ENCODE peak calls at places on chromosomes 4 and X, in seven cellular contexts. Z is heart left ventricle, K is transverse colon, R is HepG2, P is spleen, H is ovary, E is suprapubic skin. F is an unnamed sample.

GRCh38 chrX:13398073-13398823 is 78.4 kb upstream of the ATXN3L start:
- DNase-seq in Z (peak), K (peak), R (peak), P (no peak), H (peak), E (no peak), F (peak)

GRCh38 chr4:118964891-118965411 is 76.3 kb downstream of the SYNPO2 start:
- DNase-seq in Z (no peak), K (no peak), R (no peak), P (no peak), H (peak), E (no peak), F (no peak)

GRCh38 chr4:117001077-117001476 is 84.3 kb downstream of the TRAM1L1 start:
- DNase-seq in Z (no peak), K (no peak), R (no peak), P (no peak), H (no peak), E (no peak), F (no peak)

GRCh38 chrX:7198499-7198898 is 50.5 kb upstream of the PUDP start:
- DNase-seq in Z (no peak), K (no peak), R (no peak), P (no peak), H (no peak), E (no peak), F (no peak)

GRCh38 chr4:72076562-72076961 is 44.8 kb downstream of the NPFFR2 start:
- DNase-seq in Z (no peak), K (no peak), R (no peak), P (no peak), H (no peak), E (no peak), F (no peak)

GRCh38 chrX:43892471-43892870 is 10.2 kb upstream of the MAOB start:
- DNase-seq in Z (no peak), K (no peak), R (no peak), P (no peak), H (no peak), E (no peak), F (no peak)

GRCh38 chrX:25523574-25523973 is 507.8 kb upstream of the ARX start:
- DNase-seq in Z (no peak), K (no peak), R (peak), P (no peak), H (no peak), E (no peak), F (no peak)

GRCh38 chr4:15186149-15186548 is 183.9 kb downstream of the CPEB2 start:
- DNase-seq in Z (no peak), K (no peak), R (no peak), P (no peak), H (no peak), E (no peak), F (no peak)

GRCh38 chr4:21117771-21118170 is 417.5 kb downstream of the PACRGL start:
- DNase-seq in Z (no peak), K (no peak), R (no peak), P (no peak), H (no peak), E (no peak), F (no peak)

GRCh38 chr4:87359258-87359657 is 31.7 kb downstream of the HSD17B11 start:
- DNase-seq in Z (no peak), K (no peak), R (no peak), P (no peak), H (no peak), E (no peak), F (no peak)

GRCh38 chr4:159435561-159436023 is 332.7 kb downstream of the RAPGEF2 start:
- DNase-seq in Z (no peak), K (no peak), R (peak), P (no peak), H (no peak), E (no peak), F (no peak)

GRCh38 chr4:145546556-145546955 is 64.9 kb downstream of the SMAD1 start:
- DNase-seq in Z (no peak), K (no peak), R (no peak), P (no peak), H (no peak), E (no peak), F (no peak)

GRCh38 chrX:129661369-129661768 is 6.6 kb upstream of the APLN start:
- DNase-seq in Z (no peak), K (no peak), R (no peak), P (no peak), H (no peak), E (no peak), F (no peak)

GRCh38 chr4:40662962-40663604 is 33.4 kb upstream of the RBM47 start:
- DNase-seq in Z (no peak), K (no peak), R (peak), P (peak), H (no peak), E (no peak), F (no peak)

GRCh38 chrX:9221714-9222113 is 187.8 kb upstream of the FAM9B start:
- DNase-seq in Z (no peak), K (no peak), R (no peak), P (no peak), H (no peak), E (no peak), F (no peak)

GRCh38 chr4:3257691-3258482 is 8.9 kb downstream of the MSANTD1 start:
- DNase-seq in Z (no peak), K (peak), R (no peak), P (peak), H (no peak), E (peak), F (peak)

GRCh38 chrX:7904557-7904956 is 22.7 kb downstream of the PNPLA4 start:
- DNase-seq in Z (no peak), K (no peak), R (no peak), P (no peak), H (no peak), E (no peak), F (no peak)

GRCh38 chr4:162163892-162164759 is at the start of gene FSTL5:
- DNase-seq in Z (peak), K (peak), R (peak), P (peak), H (peak), E (no peak), F (peak)

GRCh38 chrX:100648601-100649417 is 4.8 kb downstream of the SRPX2 start:
- DNase-seq in Z (peak), K (peak), R (peak), P (no peak), H (peak), E (no peak), F (no peak)

DNA sequence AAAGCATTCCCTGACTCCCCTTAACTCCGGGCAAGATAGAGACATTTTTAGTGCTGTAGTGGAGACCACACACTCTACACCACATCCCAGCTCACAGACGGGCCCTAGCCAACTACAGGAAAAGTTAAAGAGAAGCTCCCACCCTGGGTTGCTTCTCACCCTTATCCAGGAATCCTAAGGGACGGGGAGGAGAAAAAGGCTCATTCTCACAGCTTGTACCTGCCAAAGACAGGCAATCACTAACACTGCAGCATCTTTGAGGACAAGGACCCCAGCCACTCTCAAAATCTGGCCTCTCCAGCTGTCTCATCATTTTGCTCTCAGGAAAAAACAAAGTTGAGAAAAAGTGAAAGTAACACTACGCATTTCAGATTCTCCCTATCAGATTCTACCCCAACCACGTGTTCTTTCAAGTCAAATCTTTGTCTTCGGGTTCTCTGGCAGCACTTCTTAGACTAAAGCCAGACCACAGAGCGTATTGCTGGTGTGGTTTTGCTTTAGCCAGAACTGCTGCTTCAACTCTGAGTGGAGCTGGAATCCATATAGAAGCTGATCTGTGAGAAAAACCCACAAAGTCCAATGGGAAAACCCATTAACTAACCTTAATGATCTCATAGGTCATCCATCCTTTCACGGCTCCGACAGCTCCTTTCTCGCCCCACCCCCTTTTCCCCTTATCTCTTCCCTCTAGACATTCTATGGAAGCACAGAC is 605.9 kb upstream of the DIPK2B start:
- DNase-seq in Z (no peak), K (no peak), R (no peak), P (no peak), H (no peak), E (no peak), F (no peak)
- H3K4me3 ChIP-seq in Z (peak), K (no peak), R (no peak), P (no peak), H (peak), E (peak), F (no peak)

GRCh38 chr4:8019396-8020365 is 80.0 kb upstream of the AFAP1 start:
- DNase-seq in Z (no peak), K (peak), R (no peak), P (no peak), H (no peak), E (no peak), F (no peak)

GRCh38 chr4:8013976-8014726 is 74.5 kb upstream of the AFAP1 start:
- DNase-seq in Z (no peak), K (no peak), R (no peak), P (no peak), H (no peak), E (no peak), F (no peak)

GRCh38 chr4:8016527-8016926 is 76.9 kb upstream of the AFAP1 start:
- DNase-seq in Z (no peak), K (no peak), R (no peak), P (no peak), H (no peak), E (no peak), F (no peak)

GRCh38 chr4:8012517-8012916 is 72.9 kb upstream of the AFAP1 start:
- DNase-seq in Z (no peak), K (no peak), R (no peak), P (no peak), H (no peak), E (no peak), F (no peak)

GRCh38 chr4:8015512-8015911 is 75.9 kb upstream of the AFAP1 start:
- DNase-seq in Z (no peak), K (no peak), R (no peak), P (no peak), H (no peak), E (no peak), F (no peak)
- TF ChIP-seq CTCF in Z (no peak), K (no peak), R (peak), P (no peak), H (no peak), E (no peak), F (no peak)

GRCh38 chrX:107736781-107737531 is 38.6 kb downstream of the TSC22D3 start:
- DNase-seq in Z (peak), K (no peak), R (peak), P (peak), H (no peak), E (no peak), F (no peak)
- TF ChIP-seq POLR2A in Z (no peak), K (no peak), R (no peak), P (no peak), H (no peak), E (no peak), F (no peak)

GRCh38 chr4:163495900-163496299 is 1.4 kb downstream of the TMA16 start:
- DNase-seq in Z (no peak), K (no peak), R (no peak), P (no peak), H (no peak), E (no peak), F (no peak)
- H3K4me3 ChIP-seq in Z (no peak), K (peak), R (peak), P (peak), H (no peak), E (peak), F (no peak)

DNA sequence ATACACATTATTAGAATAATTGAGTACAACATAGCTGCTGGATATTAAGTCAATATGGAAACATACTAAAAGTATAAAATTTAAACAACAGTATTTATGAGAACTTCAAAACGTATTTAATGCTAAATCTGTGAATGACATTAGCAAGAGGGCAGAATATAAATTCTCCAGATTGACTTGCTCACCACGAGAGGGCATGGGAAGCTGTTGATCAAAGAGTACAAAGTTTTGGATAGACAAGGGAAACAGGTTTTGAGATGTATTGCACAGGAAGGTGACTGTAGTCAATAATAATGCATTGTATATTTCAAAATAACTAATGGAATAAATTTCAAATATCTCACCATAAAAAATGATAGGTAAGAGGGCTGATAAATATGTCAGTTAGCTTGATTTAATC is 768.2 kb downstream of the CENPC start:
- DNase-seq in Z (no peak), K (no peak), R (no peak), P (no peak), H (no peak), E (no peak), F (no peak)
- TF ChIP-seq CTCF in Z (no peak), K (no peak), R (no peak), P (no peak), H (no peak), E (no peak), F (no peak)

GRCh38 chr4:98148856-98149255 is 5.6 kb upstream of the STPG2 start:
- DNase-seq in Z (no peak), K (no peak), R (no peak), P (no peak), H (no peak), E (no peak), F (no peak)

DNA sequence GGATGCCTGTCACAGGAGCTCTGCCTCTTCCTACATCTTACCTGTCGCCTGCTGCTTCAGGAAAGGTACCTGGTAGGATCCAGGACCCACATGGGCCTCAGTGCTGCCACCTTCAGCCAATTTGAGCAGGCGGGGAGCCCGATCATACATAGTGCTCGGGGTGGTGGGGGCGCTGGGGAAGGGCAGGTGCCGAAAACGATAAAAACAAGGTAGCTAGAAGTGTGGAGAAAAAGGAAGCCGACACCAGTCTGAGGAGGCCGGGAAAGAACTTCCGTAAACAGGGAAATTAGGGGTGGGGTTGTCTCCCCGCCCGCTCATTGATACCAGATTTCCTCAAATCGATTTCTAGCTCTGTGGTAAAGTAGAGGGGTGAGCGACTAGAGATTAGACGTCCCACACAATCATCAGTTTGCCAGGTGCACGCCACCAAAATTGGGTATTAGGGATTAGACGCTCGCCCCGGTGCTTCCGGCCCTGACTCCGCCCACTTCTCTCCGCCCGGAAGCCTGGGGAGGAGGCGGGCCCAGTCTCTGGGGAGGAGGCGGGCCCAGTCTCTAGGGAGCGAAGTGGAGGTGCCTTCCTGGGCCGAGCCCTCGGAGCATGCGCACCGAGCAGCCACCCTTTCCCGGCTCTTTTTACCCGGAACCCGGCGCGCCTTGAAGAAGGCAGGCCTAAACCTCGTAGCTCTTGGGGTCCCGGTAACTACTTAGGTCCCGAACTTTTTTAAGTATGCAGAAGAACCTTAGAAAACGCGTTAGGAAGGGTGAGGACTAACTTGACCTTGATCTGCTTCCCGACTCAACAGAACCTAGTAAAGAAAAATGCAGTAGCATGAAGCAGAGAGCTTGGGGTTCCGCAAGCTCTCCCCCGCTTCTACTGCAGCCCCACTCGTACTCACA is at the start of gene STPG2:
- DNase-seq in Z (peak), K (peak), R (peak), P (peak), H (peak), E (peak), F (peak)
- TF ChIP-seq POLR2A in Z (no peak), K (peak), R (no peak), P (peak), H (peak), E (no peak), F (no peak)

DNA sequence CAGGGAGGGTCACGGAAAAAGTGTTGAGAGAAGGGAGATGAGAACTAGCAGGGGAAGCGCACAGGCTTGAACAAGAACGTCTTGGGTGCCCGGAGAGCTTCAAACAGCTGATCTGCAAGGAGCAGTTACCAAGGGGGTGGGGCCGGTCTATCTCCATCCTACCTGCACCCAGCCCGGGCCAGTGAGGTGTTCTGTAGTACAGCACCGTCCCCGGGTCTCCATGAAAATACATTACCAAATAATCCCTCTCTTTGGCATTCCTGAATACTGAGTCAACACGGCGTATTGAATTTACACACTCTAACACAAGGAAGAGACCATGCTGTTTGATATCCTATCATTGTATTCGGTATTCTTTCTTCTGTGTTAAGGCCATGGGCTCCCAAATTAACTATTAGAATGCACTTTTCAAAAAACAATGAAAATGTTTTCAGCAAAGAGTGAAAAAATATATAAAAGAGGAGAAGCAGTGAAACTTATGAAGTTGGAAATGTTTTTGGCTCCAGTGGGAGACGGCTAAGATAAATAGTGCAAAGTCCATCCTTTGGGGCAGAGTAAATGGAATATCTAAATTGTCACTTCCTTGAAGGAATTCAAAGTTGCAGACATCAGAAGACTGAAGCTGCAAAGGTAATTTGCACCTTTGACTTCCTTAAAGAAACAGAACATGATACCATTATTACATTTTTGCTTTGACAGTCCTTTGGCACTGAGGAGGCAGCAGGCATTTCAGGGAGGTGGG is 90.3 kb downstream of the DHRSX start:
- DNase-seq in Z (no peak), K (peak), R (peak), P (no peak), H (no peak), E (no peak), F (no peak)
- H3K4me3 ChIP-seq in Z (no peak), K (no peak), R (no peak), P (no peak), H (no peak), E (no peak), F (no peak)